ENCODE peak calls at places on chromosomes 11 and 22, in seven cellular contexts. V is AG04450; R is BE2C; Z is adrenal gland; I is A549; T is CD4-positive, alpha-beta T cell; P is fibroblast of pulmonary artery. C is an unnamed sample.

GRCh38 chr11:77126861-77127673 is 979 bp upstream of the MYO7A start:
- DNase-seq in V (no peak), R (peak), Z (peak), I (peak), T (peak), P (peak), C (peak)

GRCh38 chr11:93236741-93237675 is 39.2 kb upstream of the SLC36A4 start:
- DNase-seq in V (no peak), R (peak), Z (peak), I (peak), T (no peak), P (peak), C (no peak)

GRCh38 chr11:18319914-18320313 is 2.0 kb downstream of the HPS5 start:
- DNase-seq in V (no peak), R (no peak), Z (no peak), I (no peak), T (no peak), P (no peak), C (no peak)

GRCh38 chr11:111207213-111207612 is 38.3 kb upstream of the POU2AF2 start:
- DNase-seq in V (no peak), R (no peak), Z (no peak), I (no peak), T (no peak), P (no peak), C (no peak)

GRCh38 chr11:45651841-45652745 is 13.3 kb downstream of the CHST1 start:
- DNase-seq in V (no peak), R (no peak), Z (no peak), I (no peak), T (no peak), P (no peak), C (no peak)

GRCh38 chr22:34115722-34116121 is 195.4 kb upstream of the LARGE1 start:
- DNase-seq in V (no peak), R (no peak), Z (no peak), I (no peak), T (no peak), P (no peak), C (no peak)

GRCh38 chr11:71145368-71145767 is 107.0 kb downstream of the SHANK2 start:
- DNase-seq in V (no peak), R (no peak), Z (no peak), I (no peak), T (no peak), P (no peak), C (no peak)

GRCh38 chr11:130219148-130219547 is 59.6 kb downstream of the ST14 start:
- DNase-seq in V (no peak), R (no peak), Z (no peak), I (no peak), T (no peak), P (no peak), C (no peak)

GRCh38 chr11:114399490-114399889 is 821 bp downstream of the C11orf71 start:
- DNase-seq in V (no peak), R (no peak), Z (no peak), I (peak), T (no peak), P (no peak), C (no peak)

GRCh38 chr11:68312117-68312779 is at the start of gene LRP5:
- DNase-seq in V (no peak), R (peak), Z (no peak), I (no peak), T (peak), P (no peak), C (peak)

GRCh38 chr11:6705905-6706535 is 22.9 kb upstream of the MRPL17 start:
- DNase-seq in V (no peak), R (peak), Z (peak), I (peak), T (no peak), P (peak), C (peak)

GRCh38 chr11:64501500-64502427 is 89.3 kb upstream of the SLC22A12 start:
- DNase-seq in V (no peak), R (no peak), Z (no peak), I (no peak), T (no peak), P (no peak), C (no peak)

GRCh38 chr22:44118645-44119315 is 61.9 kb upstream of the PARVG start:
- DNase-seq in V (no peak), R (no peak), Z (no peak), I (no peak), T (no peak), P (no peak), C (no peak)

GRCh38 chr11:42043312-42043711 is 583.9 kb upstream of the LRRC4C start:
- DNase-seq in V (no peak), R (no peak), Z (no peak), I (no peak), T (no peak), P (peak), C (no peak)

GRCh38 chr11:66956689-66957290 is 1.4 kb downstream of the PC start:
- DNase-seq in V (no peak), R (no peak), Z (no peak), I (peak), T (no peak), P (peak), C (no peak)

GRCh38 chr22:39010946-39011625 is 3.0 kb upstream of the APOBEC3C start:
- DNase-seq in V (no peak), R (no peak), Z (no peak), I (no peak), T (no peak), P (no peak), C (no peak)

GRCh38 chr22:39012525-39013516 is 1.2 kb upstream of the APOBEC3C start:
- DNase-seq in V (no peak), R (no peak), Z (no peak), I (no peak), T (no peak), P (peak), C (no peak)

GRCh38 chr22:39016592-39016991 is 2.5 kb downstream of the APOBEC3C start:
- DNase-seq in V (no peak), R (no peak), Z (no peak), I (no peak), T (no peak), P (no peak), C (no peak)

GRCh38 chr22:39017596-39018365 is 3.1 kb upstream of the APOBEC3D start:
- DNase-seq in V (no peak), R (no peak), Z (no peak), I (no peak), T (no peak), P (no peak), C (no peak)

GRCh38 chr22:39013923-39014722 is at the start of gene APOBEC3C:
- DNase-seq in V (peak), R (peak), Z (peak), I (peak), T (peak), P (peak), C (no peak)
- TF ChIP-seq CTCF in V (peak), R (peak), Z (no peak), I (no peak), T (no peak), P (peak), C (no peak)

DNA sequence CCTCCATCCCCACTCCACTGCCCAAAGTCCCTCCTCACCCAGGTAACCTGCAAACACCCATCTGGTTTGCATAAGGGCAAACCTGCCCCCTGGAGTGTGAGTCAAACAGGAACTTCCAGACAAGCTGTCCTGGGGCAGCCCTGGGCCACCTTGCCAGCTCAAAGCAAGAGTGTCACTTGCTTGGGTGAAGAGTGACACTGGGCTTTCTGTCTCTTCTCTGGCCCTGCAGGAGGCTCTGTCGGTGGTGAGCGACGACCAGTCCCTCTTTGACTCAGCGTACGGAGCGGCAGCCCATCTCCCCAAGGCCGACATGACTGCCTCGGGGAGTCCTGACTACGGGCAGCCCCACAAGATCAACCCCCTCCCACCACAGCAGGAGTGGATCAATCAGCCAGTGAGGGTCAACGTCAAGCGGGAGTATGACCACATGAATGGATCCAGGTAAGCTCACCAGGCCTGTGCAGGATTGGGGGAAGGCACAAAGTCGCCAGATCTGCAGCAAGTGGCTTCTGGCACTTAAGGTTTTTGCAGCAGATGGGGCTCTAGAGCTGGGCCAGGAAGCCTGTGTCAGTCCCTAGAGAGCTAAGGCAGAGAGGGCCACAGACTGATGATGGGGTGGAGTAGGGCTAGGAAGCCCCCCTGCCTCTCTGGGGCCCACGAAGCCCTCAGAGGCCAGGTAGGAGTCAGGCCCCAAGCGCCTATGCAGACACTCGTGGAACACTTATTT is 64.2 kb downstream of the FLI1 start:
- DNase-seq in V (no peak), R (no peak), Z (no peak), I (no peak), T (no peak), P (no peak), C (no peak)
- TF ChIP-seq CTCF in V (no peak), R (no peak), Z (no peak), I (no peak), T (no peak), P (no peak), C (no peak)

DNA sequence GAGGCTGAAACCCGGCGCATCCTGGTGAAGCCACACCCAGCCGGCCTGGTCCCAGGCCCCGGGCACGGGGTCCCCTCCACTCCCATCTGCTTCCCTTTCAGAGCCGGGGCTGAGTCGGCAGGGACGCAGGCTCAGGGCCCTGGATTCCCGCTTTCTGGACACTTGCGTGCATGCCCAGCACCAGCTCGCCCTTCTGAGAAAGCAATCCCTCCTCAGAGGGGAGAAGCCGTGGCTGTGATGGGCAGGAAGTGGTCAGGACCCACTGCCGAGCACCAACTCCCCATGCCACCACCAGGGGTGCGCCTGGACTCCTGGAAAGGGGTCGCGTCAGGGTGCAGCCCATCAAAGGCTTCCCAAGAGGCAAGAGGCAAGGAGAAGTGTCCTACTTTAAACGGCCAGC is 15.1 kb downstream of the CDKN1C start:
- DNase-seq in V (no peak), R (no peak), Z (no peak), I (no peak), T (no peak), P (no peak), C (no peak)
- TF ChIP-seq CTCF in V (no peak), R (no peak), Z (no peak), I (no peak), T (no peak), P (no peak), C (peak)

GRCh38 chr11:86117706-86118050 is 48.8 kb upstream of the PICALM start:
- DNase-seq in V (no peak), R (no peak), Z (no peak), I (no peak), T (no peak), P (no peak), C (no peak)

GRCh38 chr11:86118201-86118600 is 49.3 kb upstream of the PICALM start:
- DNase-seq in V (no peak), R (no peak), Z (no peak), I (no peak), T (no peak), P (no peak), C (no peak)

GRCh38 chr11:86116996-86117705 is 48.3 kb upstream of the PICALM start:
- DNase-seq in V (no peak), R (no peak), Z (no peak), I (peak), T (no peak), P (peak), C (no peak)

GRCh38 chr11:86116386-86116726 is 47.5 kb upstream of the PICALM start:
- DNase-seq in V (peak), R (no peak), Z (no peak), I (peak), T (no peak), P (peak), C (no peak)

DNA sequence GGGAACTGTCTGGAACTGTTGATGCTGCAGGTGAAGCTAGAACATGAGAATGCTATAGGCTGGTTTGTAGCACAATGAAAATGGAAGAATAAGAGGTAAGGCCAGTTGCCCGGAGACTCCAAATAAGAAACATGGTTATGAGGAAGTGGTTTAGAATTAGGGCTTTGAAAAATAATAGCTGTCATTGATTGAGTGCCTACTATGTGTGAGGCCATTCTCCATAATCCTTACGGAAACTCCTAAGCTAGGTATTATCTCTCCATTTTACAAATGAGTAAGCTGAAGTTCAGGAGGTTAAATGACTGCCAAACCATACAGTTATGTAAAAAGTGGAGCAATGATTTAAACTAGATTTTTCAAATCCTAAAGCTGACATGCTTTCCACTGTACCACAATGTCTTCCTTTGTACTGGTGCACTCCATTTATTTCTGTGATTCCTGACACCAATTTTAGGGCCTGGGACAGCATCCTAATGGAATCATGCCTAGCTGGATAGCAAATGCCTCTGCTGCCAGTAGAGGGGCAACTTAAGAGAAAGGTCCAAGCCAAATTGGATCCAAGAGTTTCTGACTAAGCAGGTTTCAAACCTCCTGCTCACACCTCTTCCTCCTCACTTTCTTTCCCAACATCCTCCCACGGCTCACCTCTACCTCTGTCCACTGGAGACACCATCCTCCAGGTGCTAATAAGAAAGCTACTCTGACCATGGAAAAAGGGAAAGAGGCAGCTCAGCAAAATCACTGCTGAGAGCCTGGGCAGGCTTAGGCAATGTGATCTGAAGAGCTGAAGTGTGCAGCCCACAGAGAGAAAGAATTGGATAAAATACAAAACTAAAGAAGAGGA is 46.9 kb upstream of the PICALM start:
- DNase-seq in V (no peak), R (no peak), Z (no peak), I (peak), T (no peak), P (peak), C (no peak)
- TF ChIP-seq CTCF in V (peak), R (no peak), Z (no peak), I (no peak), T (no peak), P (peak), C (no peak)

GRCh38 chr11:12123799-12124198 is 13.4 kb downstream of the MICAL2 start:
- DNase-seq in V (no peak), R (no peak), Z (no peak), I (no peak), T (no peak), P (peak), C (no peak)

GRCh38 chr11:12123177-12123576 is 12.8 kb downstream of the MICAL2 start:
- DNase-seq in V (peak), R (no peak), Z (no peak), I (no peak), T (no peak), P (peak), C (no peak)

GRCh38 chr11:12121011-12121410 is 10.6 kb downstream of the MICAL2 start:
- DNase-seq in V (no peak), R (no peak), Z (no peak), I (no peak), T (no peak), P (no peak), C (no peak)

GRCh38 chr11:12121504-12121903 is 11.1 kb downstream of the MICAL2 start:
- DNase-seq in V (no peak), R (no peak), Z (no peak), I (no peak), T (no peak), P (no peak), C (no peak)

DNA sequence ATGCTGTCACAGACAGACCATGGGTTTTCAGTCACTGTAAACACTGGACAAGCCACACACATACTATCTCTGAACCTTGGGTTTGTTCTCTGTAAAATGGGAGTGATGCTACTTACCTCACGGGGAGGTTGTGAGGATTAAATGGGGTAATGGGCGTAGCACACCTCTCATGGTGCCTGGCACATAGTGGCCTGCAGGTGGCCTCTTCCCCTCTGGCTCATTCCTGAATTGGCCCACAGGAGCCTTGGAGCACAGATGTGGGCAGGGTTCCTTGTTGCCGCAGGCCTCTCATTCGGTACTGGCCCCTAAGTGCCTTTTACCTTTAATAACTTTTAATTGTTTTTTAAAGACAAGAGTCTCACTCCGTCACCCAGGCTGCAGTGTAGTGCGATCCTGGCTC is 11.7 kb downstream of the MICAL2 start:
- DNase-seq in V (no peak), R (peak), Z (no peak), I (peak), T (no peak), P (peak), C (no peak)
- TF ChIP-seq CTCF in V (peak), R (peak), Z (no peak), I (peak), T (peak), P (peak), C (peak)

DNA sequence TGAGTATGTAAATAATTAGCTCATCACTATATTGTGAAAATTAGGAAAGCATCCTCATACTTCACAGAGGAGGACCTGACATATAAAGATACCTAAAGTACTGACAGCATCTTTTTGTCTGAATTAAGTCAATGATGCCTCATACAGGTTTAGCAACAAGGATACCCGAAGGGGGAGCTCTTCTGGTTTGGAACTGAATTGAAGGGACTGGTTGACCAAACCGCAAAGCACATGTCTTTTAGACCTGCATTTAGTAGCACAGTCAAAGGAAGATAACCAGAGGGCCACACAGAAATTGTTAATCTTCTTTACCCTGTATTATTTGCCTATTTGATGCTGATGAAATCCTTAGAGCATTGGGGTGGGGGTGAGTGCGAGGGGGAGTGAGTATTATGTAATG is 12.9 kb upstream of the WT1 start:
- DNase-seq in V (no peak), R (peak), Z (no peak), I (peak), T (no peak), P (peak), C (no peak)
- TF ChIP-seq CTCF in V (no peak), R (peak), Z (no peak), I (peak), T (no peak), P (peak), C (peak)

DNA sequence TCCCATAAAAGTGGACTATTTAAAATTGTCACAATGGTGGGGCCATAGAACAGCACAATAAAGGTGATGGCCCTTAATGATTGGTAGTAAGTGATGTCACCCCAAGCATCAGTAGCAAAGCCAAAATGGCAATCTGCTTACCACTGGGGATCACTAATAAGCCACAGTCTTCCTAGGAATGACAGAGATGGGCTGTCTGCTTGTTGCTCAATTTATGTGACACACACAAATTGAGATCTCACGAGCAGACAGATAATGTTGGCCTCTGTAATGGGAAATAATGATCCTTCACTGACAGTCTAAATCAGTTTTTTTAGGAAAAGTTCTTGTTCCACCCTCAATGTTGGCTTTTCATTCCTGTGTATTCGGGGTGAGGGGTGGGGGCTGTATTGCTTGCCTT is 515.1 kb downstream of the BRD1 start:
- DNase-seq in V (no peak), R (no peak), Z (no peak), I (no peak), T (no peak), P (no peak), C (no peak)
- TF ChIP-seq CTCF in V (no peak), R (no peak), Z (no peak), I (no peak), T (no peak), P (no peak), C (no peak)

GRCh38 chr22:22682807-22683667 is 38.6 kb downstream of the GGTLC2 start:
- DNase-seq in V (no peak), R (no peak), Z (no peak), I (peak), T (no peak), P (peak), C (no peak)

GRCh38 chr22:22682196-22682595 is 37.8 kb downstream of the GGTLC2 start:
- DNase-seq in V (no peak), R (no peak), Z (no peak), I (no peak), T (no peak), P (no peak), C (no peak)

GRCh38 chr22:22683668-22684361 is 39.4 kb downstream of the GGTLC2 start:
- DNase-seq in V (no peak), R (no peak), Z (no peak), I (no peak), T (no peak), P (no peak), C (no peak)

GRCh38 chr22:22685586-22685985 is 41.2 kb downstream of the GGTLC2 start:
- DNase-seq in V (no peak), R (no peak), Z (no peak), I (no peak), T (no peak), P (no peak), C (no peak)

GRCh38 chr22:22684605-22685561 is 40.5 kb downstream of the GGTLC2 start:
- DNase-seq in V (peak), R (peak), Z (no peak), I (peak), T (no peak), P (peak), C (peak)
- TF ChIP-seq CTCF in V (peak), R (peak), Z (peak), I (peak), T (no peak), P (peak), C (peak)

C was measured in progenitor cell of endocrine pancreas.